ENCODE peak calls at places on chromosomes 2 and 18, in five cellular contexts. B is H9, S is IMR-90, E is H1, W is neuronal stem cell. M is an unnamed sample.

GRCh38 chr2:144430722-144431163 is 89.2 kb downstream of the ZEB2 start:
- DNase-seq in B (no peak), S (peak), E (no peak), W (no peak), M (peak)

GRCh38 chr18:48949051-48949605 is 1.6 kb downstream of the SMAD7 start:
- DNase-seq in B (no peak), S (no peak), E (no peak), W (no peak), M (peak)

GRCh38 chr2:212987492-212987891 is 163.9 kb downstream of the IKZF2 start:
- DNase-seq in B (no peak), S (no peak), E (no peak), W (no peak), M (no peak)

GRCh38 chr2:71863338-71863737 is 284.3 kb downstream of the CYP26B1 start:
- DNase-seq in B (no peak), S (no peak), E (no peak), W (no peak), M (no peak)

GRCh38 chr2:81196933-81197628 is 892.5 kb upstream of the LRRTM1 start:
- DNase-seq in B (no peak), S (no peak), E (no peak), W (no peak), M (no peak)

GRCh38 chr18:13433685-13434084 is 215.1 kb downstream of the LDLRAD4 start:
- DNase-seq in B (no peak), S (no peak), E (no peak), W (no peak), M (no peak)

GRCh38 chr18:34929336-34929780 is 111.9 kb upstream of the MAPRE2 start:
- DNase-seq in B (no peak), S (peak), E (no peak), W (no peak), M (peak)

GRCh38 chr18:6569813-6570212 is 155.1 kb upstream of the L3MBTL4 start:
- DNase-seq in B (no peak), S (no peak), E (no peak), W (no peak), M (no peak)

GRCh38 chr2:40369619-40370397 is 82.1 kb downstream of the SLC8A1 start:
- DNase-seq in B (no peak), S (peak), E (no peak), W (no peak), M (no peak)

GRCh38 chr2:9374071-9374730 is 49.1 kb downstream of the ITGB1BP1 start:
- DNase-seq in B (no peak), S (no peak), E (no peak), W (no peak), M (no peak)

GRCh38 chr2:223306371-223306770 is 254.4 kb downstream of the KCNE4 start:
- DNase-seq in B (peak), S (peak), E (peak), W (no peak), M (peak)

GRCh38 chr18:23038712-23039111 is 96.6 kb upstream of the CABLES1 start:
- DNase-seq in B (no peak), S (peak), E (no peak), W (no peak), M (peak)

GRCh38 chr2:203578511-203579130 is 43.5 kb upstream of the RAPH1 start:
- DNase-seq in B (no peak), S (no peak), E (no peak), W (no peak), M (no peak)

GRCh38 chr2:203572316-203572715 is 37.2 kb upstream of the RAPH1 start:
- DNase-seq in B (no peak), S (no peak), E (no peak), W (no peak), M (no peak)

GRCh38 chr2:203579131-203579643 is 44.1 kb upstream of the RAPH1 start:
- DNase-seq in B (peak), S (peak), E (no peak), W (no peak), M (peak)

GRCh38 chr2:203579730-203580129 is 44.6 kb upstream of the RAPH1 start:
- DNase-seq in B (no peak), S (no peak), E (no peak), W (no peak), M (no peak)

DNA sequence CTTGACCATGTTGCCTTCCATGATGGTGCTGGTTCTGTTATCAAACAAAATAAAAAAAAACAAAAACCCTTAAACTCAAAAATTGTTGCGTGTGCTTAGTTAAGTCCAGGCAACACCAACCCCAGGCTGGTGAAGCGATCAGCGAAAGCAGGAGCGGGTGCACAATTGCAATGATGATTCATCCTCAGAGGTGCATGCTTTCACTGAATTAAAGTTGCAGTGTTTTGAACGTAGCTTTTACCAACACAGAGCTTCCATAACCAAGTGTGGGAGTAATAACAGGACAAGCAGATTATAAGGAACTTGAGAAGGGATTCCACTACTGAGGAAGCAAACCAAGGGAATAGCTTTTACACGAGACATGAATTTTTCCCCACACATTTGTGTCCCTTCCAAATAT is 39.7 kb upstream of the RAPH1 start:
- DNase-seq in B (no peak), S (no peak), E (no peak), W (no peak), M (no peak)
- H2AFZ ChIP-seq in B (no peak), S (no peak), E (peak), W (no peak), M (no peak)

GRCh38 chr2:198000417-198000816 is 196.0 kb downstream of the PLCL1 start:
- DNase-seq in B (no peak), S (no peak), E (no peak), W (no peak), M (no peak)
- H2BK15ac ChIP-seq in B (no peak), S (no peak), E (no peak), W (no peak), M (no peak)

DNA sequence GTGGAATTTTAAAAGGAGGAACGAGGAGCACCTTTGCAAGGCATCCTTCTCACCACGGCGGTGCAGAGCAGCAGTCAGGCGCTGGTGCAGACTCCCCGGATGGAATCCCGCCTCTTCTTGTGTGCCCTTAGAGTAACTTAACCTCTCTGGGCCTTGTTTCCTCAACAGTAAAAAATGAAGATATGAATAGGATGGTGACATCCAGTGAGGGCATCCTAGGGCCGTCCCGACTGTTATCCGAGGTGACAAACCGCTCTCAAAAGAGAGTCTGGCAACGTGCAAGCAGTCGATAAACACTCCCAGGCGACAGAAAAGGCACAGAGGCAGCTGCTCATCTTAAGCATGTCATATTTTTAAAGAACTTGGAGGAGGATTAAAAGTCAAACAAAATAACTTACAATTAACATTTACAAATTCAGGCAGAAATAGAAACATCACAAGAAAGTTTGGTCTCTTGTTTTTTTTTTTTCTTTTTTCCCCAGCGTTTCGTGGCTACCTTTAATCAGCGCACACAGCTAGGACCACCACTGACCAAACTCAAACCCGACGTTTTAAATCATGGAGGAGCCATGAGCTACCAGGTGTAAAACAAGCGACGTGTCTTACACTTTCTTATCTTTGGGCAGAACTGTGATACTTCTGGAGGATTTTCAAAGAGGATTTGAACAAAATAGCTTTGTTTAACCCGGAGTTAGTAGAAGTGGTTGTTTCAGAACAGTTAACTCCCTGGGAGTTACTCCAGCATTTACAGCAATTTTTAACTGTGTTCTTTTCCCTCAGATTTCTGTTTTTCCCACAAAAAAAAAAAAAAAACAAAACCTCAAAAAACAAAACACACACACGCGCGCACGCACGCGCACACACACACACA is 2.1 kb downstream of the MBP start:
- DNase-seq in B (no peak), S (no peak), E (no peak), W (no peak), M (no peak)
- H2AFZ ChIP-seq in B (no peak), S (peak), E (no peak), W (no peak), M (no peak)

DNA sequence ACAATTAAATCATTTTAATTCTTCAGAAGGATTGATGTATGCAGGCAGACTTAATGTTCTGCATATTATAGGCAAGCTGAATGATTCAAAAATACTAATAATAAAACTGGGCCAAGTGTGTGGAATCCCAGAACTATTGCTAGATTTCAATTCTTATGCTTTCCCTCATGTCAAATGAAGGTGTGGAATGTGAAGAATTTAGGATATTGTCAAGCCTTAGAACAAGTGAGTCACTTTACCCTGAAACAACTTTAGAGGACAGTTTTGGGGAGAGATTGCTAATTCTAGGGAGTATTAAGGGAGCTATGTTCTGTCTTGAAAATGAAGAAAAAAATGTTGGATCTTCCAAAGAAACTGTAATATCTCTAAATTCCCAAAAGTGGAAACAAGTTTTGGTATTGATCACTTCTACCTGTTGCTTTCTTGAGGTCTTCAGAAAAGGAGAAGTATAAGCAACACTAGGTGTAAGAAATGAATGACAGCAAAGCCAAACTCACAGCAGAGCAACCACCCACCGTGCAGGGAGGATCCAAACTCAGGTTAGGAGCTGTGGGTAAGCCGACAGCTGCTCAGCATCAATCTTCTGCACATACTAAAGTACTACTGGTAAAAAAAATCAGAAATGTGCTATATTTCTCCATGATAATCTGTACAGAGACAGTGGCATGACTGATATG is 818.1 kb downstream of the SLC4A3 start:
- DNase-seq in B (no peak), S (peak), E (no peak), W (no peak), M (no peak)
- H2BK15ac ChIP-seq in B (no peak), S (no peak), E (no peak), W (no peak), M (no peak)

DNA sequence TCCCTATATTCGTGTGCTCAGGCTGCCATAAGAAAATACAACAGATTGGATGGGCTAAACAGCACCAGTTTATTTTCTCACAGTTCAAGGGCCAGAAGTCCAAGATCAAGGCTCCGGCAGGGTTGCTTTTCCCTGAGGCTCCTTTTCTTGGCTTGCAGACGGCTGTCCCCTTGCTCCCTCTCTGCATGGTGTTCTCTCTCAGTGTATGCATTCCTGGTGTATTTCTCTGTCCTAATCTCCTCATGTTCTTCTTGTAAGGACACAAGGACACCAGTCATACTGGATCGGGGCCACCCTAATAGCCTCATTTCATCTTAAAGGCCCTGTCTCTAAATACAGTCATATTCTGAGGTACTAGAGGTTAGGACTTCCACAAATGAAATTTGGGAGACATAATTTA is 62.6 kb upstream of the SLC16A14 start:
- DNase-seq in B (no peak), S (no peak), E (no peak), W (no peak), M (no peak)
- H2AFZ ChIP-seq in B (no peak), S (peak), E (peak), W (peak), M (no peak)

GRCh38 chr18:75830848-75831247 is 403.3 kb upstream of the SMIM21 start:
- DNase-seq in B (no peak), S (no peak), E (no peak), W (no peak), M (no peak)

GRCh38 chr18:75831960-75832359 is 404.5 kb upstream of the SMIM21 start:
- DNase-seq in B (no peak), S (no peak), E (no peak), W (no peak), M (no peak)

GRCh38 chr18:75828379-75828778 is 400.9 kb upstream of the SMIM21 start:
- DNase-seq in B (no peak), S (no peak), E (no peak), W (no peak), M (no peak)

GRCh38 chr18:75824661-75825060 is 397.2 kb upstream of the SMIM21 start:
- DNase-seq in B (no peak), S (no peak), E (no peak), W (no peak), M (no peak)

GRCh38 chr18:75827781-75828274 is 400.3 kb upstream of the SMIM21 start:
- DNase-seq in B (no peak), S (no peak), E (no peak), W (no peak), M (peak)
- H2BK15ac ChIP-seq in B (no peak), S (no peak), E (no peak), W (no peak), M (no peak)

DNA sequence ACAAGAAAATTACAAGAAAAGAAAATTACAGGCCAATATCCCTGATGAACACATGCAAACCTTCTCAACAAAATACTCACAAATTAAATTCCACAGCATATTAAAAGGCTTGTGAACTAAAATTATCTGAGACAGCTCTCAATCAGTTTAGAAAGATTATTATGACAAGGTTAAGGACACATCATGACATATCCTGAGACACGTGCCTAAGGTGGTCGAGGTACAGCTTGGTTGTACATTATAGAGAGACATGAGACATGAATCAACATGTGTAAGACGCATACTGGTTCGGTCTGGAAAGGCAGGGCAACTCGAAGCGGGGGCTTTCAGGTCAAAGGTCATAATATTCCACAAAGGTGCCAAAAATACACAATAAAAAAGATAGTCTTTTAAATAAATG is 598.3 kb upstream of the REG3G start:
- DNase-seq in B (no peak), S (no peak), E (no peak), W (no peak), M (no peak)
- H2AFZ ChIP-seq in B (no peak), S (no peak), E (no peak), W (no peak), M (no peak)

DNA sequence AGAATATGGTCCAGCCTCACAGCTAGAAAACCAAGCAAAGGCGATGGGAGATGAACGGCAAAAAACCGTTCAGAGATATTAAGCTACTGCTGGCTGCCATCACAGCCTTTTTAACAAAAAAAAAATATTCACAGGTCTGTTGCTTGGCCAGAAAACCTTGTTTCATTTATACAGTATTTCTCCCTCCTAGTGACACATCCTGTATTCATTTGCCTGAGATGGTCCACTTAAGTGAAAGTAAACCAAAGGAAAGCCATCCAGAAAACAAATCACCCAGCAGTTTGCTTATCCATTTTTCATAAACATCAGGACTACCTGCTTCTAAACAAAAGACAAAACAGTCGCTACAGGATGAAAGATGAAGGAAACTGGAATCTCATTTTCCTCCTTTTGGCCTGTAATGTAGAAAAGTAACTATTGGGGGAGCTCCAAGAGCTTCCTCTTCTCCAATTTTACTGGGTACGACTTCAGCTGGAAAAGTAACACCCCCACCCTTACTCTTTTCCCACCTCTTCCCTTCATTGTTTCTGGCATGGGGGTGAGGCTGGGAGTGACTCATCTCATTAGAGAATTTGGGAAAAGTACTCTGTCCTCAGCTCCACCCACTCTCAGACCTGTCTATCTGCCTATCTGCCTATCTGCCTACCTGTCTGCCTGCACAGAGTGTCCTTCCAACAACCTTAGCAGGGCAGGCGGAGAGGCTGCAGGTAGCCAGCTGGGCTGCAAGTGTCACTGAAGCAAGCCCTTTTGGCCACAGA is 93.8 kb downstream of the EPHA4 start:
- DNase-seq in B (peak), S (peak), E (peak), W (no peak), M (peak)
- H2BK15ac ChIP-seq in B (no peak), S (no peak), E (no peak), W (no peak), M (no peak)

M was measured in mesenchymal stem cell.